ENCODE peak calls at places on chromosomes 16 and 17, in four cellular contexts. Q is MM.1S, P is Peyer's patch, B is neuronal stem cell. V is an unnamed sample. For H3K4me1, the result is how much of the 10 kb centered on the place peaks cover.

GRCh38 chr17:70767102-70767701 is 597.9 kb downstream of the KCNJ2 start:
- DNase-seq in Q (peak), B (peak), P (no peak), V (no peak)

GRCh38 chr17:82561429-82562035 is 42.0 kb downstream of the FOXK2 start:
- DNase-seq in B (no peak), P (no peak), Q (no peak), V (no peak)

GRCh38 chr16:89138513-89138795 is 33.1 kb upstream of the CDH15 start:
- DNase-seq in B (no peak), Q (no peak), P (no peak), V (no peak)

GRCh38 chr16:49833055-49833454 is 22.9 kb downstream of the ZNF423 start:
- DNase-seq in P (no peak), B (no peak), Q (no peak), V (no peak)

GRCh38 chr16:47574091-47575054 is 113.2 kb downstream of the PHKB start:
- DNase-seq in B (peak), P (no peak), Q (peak), V (no peak)

GRCh38 chr16:63850979-63851378 is 1270.9 kb downstream of the CDH11 start:
- DNase-seq in Q (no peak), B (no peak), P (no peak), V (no peak)

GRCh38 chr16:12804395-12804794 is 708 bp upstream of the CPPED1 start:
- DNase-seq in P (no peak), Q (no peak), B (no peak), V (no peak)

GRCh38 chr16:81443688-81444447 is 740 bp upstream of the CMIP start:
- DNase-seq in P (no peak), Q (no peak), B (no peak), V (no peak)

GRCh38 chr16:69349508-69349907 is 2.1 kb downstream of the TMED6 start:
- DNase-seq in P (no peak), B (no peak), Q (no peak), V (no peak)

GRCh38 chr16:16974192-16974591 is 496.6 kb downstream of the XYLT1 start:
- DNase-seq in Q (no peak), P (no peak), B (no peak), V (no peak)

GRCh38 chr17:56678249-56679144 is 85.0 kb downstream of the NOG start:
- DNase-seq in Q (no peak), B (peak), P (no peak), V (no peak)

GRCh38 chr17:63439682-63440081 is 6.4 kb downstream of the CYB561 start:
- DNase-seq in B (no peak), Q (peak), P (no peak), V (no peak)

GRCh38 chr17:48970224-48970623 is 1.8 kb upstream of the GIP start:
- DNase-seq in Q (no peak), B (no peak), P (no peak), V (no peak)

GRCh38 chr17:41304091-41304490 is 1.4 kb upstream of the KRTAP29-1 start:
- DNase-seq in B (no peak), P (no peak), Q (no peak), V (no peak)

GRCh38 chr16:842061-842476 is 41.5 kb upstream of the GNG13 start:
- DNase-seq in B (no peak), Q (no peak), P (no peak), V (peak)

GRCh38 chr17:48037036-48037881 is at the start of gene COPZ2:
- DNase-seq in P (peak), Q (peak), B (no peak), V (peak)

GRCh38 chr16:22192261-22193133 is 13.6 kb upstream of the EEF2K start:
- DNase-seq in P (peak), B (no peak), Q (peak), V (no peak)
- H3K4me3 ChIP-seq in P (no peak), B (no peak), Q (peak), V (peak)

GRCh38 chr17:50667259-50668024 is 32.8 kb downstream of the ABCC3 start:
- DNase-seq in P (no peak), B (no peak), Q (no peak), V (no peak)
- H3K27ac ChIP-seq in P (no peak), B (no peak), Q (no peak), V (peak)

GRCh38 chr17:43767713-43768059 is 9.1 kb upstream of the SOST start:
- DNase-seq in Q (no peak), B (no peak), P (no peak), V (no peak)
- H3K4me1 ChIP-seq in Q (under half), B (under half), P (under half), V (under half)

GRCh38 chr17:67733371-67733770 is 15.6 kb downstream of the NOL11 start:
- DNase-seq in P (no peak), Q (no peak), B (no peak), V (no peak)
- H3K4me3 ChIP-seq in P (no peak), Q (no peak), B (no peak), V (no peak)

GRCh38 chr17:53428913-53429312 is 393.8 kb upstream of the KIF2B start:
- DNase-seq in B (no peak), Q (no peak), P (no peak), V (no peak)

DNA sequence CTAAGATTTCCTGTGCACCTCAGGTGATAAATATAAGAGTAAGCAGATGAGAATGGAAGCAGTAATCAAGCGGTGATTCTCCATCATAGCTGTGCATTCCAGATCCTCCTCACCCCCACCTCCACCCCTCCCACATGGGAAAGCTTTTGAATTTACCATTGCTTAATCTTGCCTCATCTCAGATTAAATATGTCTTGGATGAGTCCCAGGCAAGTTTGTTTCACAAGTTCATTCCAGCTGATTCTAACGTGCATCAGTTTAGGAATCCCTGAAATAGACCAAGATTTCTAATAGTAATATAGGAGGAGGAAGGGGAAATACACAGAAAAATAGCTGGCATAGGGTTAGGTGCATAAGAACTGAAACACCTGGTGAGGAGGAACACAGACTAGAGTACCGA is 396.2 kb upstream of the KIF2B start:
- DNase-seq in B (no peak), Q (no peak), P (no peak), V (no peak)
- H3K27ac ChIP-seq in B (no peak), Q (no peak), P (no peak), V (no peak)

GRCh38 chr17:68201425-68201785 is 46.4 kb upstream of the AMZ2 start:
- DNase-seq in P (no peak), B (no peak), Q (no peak), V (no peak)
- H3K4me1 ChIP-seq in P (half or more), B (under half), Q (under half), V (under half)